ENCODE peak calls at places on chromosomes 4 and X, in eight cellular contexts. P, L, G, D, E, R, U and C are unnamed samples.
A peak's percentile ranks its signal among the peaks of the same experiment; 100 is the strongest.

GRCh38 chrX:150258463-150259430 is 104.4 kb upstream of the MAMLD1 start:
- DNase-seq in L (no peak), E (no peak), G (no peak), P (no peak), U (no peak), D (no peak), R (no peak), C (no peak)

GRCh38 chr4:184282251-184282713 is 64.6 kb upstream of the ENPP6 start:
- DNase-seq in D (no peak), R (peak; percentile 21), U (no peak), G (peak; percentile 77), P (peak; percentile 71), L (no peak), E (no peak), C (no peak)

GRCh38 chr4:37609621-37610020 is 76.6 kb downstream of the RELL1 start:
- DNase-seq in G (no peak), U (no peak), E (no peak), L (no peak), R (no peak), D (no peak), P (no peak), C (no peak)

GRCh38 chr4:52658671-52659015 is 458 bp downstream of the USP46 start:
- DNase-seq in P (no peak), L (no peak), D (no peak), E (no peak), G (no peak), R (no peak), U (no peak), C (no peak)

GRCh38 chrX:103607385-103608304 is at the start of gene TCEAL3:
- DNase-seq in U (no peak), P (no peak), L (peak; percentile 41), G (peak; percentile 48), E (peak; percentile 80), D (no peak), R (peak; percentile 67), C (no peak)

GRCh38 chr4:86055898-86056297 is 304.0 kb downstream of the MAPK10 start:
- DNase-seq in L (no peak), R (no peak), P (no peak), E (no peak), U (no peak), D (no peak), G (no peak), C (no peak)

GRCh38 chr4:141009931-141010330 is 123.3 kb downstream of the RNF150 start:
- DNase-seq in U (no peak), D (no peak), L (no peak), E (no peak), G (no peak), P (no peak), R (no peak), C (no peak)

GRCh38 chr4:180081072-180081471 is 2162.1 kb upstream of the TENM3 start:
- DNase-seq in R (no peak), G (no peak), L (no peak), U (no peak), D (no peak), P (peak; percentile 78), E (no peak), C (no peak)

GRCh38 chr4:145681956-145682355 is 2.0 kb downstream of the C4orf51 start:
- DNase-seq in R (no peak), E (no peak), P (no peak), U (no peak), G (no peak), D (peak; percentile 2), L (no peak), C (no peak)

GRCh38 chrX:39953879-39954278 is 143.9 kb downstream of the BCOR start:
- DNase-seq in D (peak; percentile 8), E (peak; percentile 81), R (no peak), G (no peak), P (peak; percentile 87), L (peak; percentile 47), U (no peak), C (no peak)

GRCh38 chrX:152638443-152638904 is 779 bp downstream of the GABRQ start:
- DNase-seq in D (no peak), G (no peak), R (no peak), P (no peak), U (no peak), L (no peak), E (no peak), C (no peak)

GRCh38 chrX:13373027-13373806 is 53.4 kb upstream of the ATXN3L start:
- DNase-seq in G (no peak), E (no peak), U (no peak), R (no peak), L (no peak), P (no peak), D (no peak), C (no peak)

GRCh38 chr4:140234697-140235060 is 80.7 kb upstream of the MAML3 start:
- DNase-seq in P (no peak), D (no peak), G (no peak), L (no peak), U (no peak), R (no peak), E (no peak), C (no peak)

GRCh38 chr4:779555-779954 is 46.4 kb downstream of the CPLX1 start:
- DNase-seq in E (no peak), G (no peak), R (no peak), L (no peak), U (no peak), D (no peak), P (no peak), C (no peak)
- H3K4me3 ChIP-seq in E (no peak overlapping the region), G (no peak overlapping the region), R (peak overlapping the region; percentile 86), L (no peak overlapping the region), U (no peak overlapping the region), D (no peak overlapping the region), P (no peak overlapping the region), C (no peak overlapping the region)

DNA sequence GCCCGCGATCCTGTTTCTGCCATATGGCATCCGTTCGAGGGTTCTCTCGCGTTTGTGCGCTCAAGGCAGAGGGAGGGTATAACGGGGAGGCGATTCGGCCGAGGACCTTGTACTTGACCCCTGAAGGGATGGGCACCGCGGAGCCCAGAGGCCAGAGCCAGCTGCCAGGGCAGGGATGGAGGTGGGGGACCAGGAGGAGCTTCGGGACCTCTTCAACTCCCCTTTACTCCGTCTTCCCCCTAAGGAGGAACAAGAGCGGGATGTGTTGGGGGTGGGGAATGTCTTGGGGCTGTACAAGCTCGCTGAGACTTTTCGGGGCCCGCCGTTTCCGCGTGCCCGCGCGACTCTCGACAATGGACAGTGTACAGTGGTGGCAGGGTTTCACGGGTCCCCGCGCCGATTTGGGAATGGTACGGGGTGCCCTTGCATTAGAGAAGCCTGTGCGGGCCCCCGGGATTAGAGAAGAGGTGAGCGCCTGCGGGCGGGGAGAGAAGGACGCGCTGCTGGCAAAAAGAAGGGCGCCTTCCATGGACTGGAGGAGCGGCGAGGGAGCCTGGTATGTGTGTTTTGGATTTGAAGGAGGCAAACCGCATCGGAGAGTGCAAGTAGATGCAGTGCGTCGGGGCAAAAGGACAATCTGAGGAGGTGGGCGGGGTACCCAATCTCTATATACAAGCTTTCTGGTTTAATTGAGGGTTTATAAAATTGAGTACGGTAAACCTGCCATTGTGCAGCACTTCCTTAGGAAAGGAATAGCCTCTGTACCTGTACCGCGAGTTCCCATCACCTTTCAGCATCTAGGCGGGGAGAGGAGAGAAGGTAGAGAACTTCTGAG is 841 bp downstream of the UGT8 start:
- DNase-seq in E (no peak), R (peak; percentile 54), P (peak; percentile 65), D (no peak), L (no peak), U (no peak), G (peak; percentile 40), C (no peak)
- H3K4me3 ChIP-seq in E (peak overlapping the region; percentile 50), R (peak overlapping the region; percentile 81), P (peak overlapping the region; percentile 39), D (no peak overlapping the region), L (peak overlapping the region; percentile 49), U (peak overlapping the region; percentile 21), G (peak overlapping the region; percentile 76), C (peak overlapping the region; percentile 51)

GRCh38 chrX:143634701-143635442 is 1.0 kb downstream of the SLITRK4 start:
- DNase-seq in G (no peak), L (no peak), R (peak; percentile 58), P (no peak), E (no peak), D (no peak), U (no peak), C (no peak)

GRCh38 chrX:143634373-143634685 is 1.6 kb downstream of the SLITRK4 start:
- DNase-seq in U (no peak), G (no peak), P (no peak), L (no peak), E (no peak), D (no peak), R (no peak), C (no peak)

GRCh38 chrX:143633530-143634372 is 2.1 kb downstream of the SLITRK4 start:
- DNase-seq in L (no peak), G (no peak), E (no peak), R (peak; percentile 46), D (no peak), U (no peak), P (no peak), C (no peak)

GRCh38 chrX:143635915-143636314 is at the start of gene SLITRK4:
- DNase-seq in P (peak; percentile 3), D (no peak), E (no peak), R (peak; percentile 77), U (no peak), L (no peak), G (no peak), C (no peak)

GRCh38 chrX:143632625-143633387 is 3.1 kb downstream of the SLITRK4 start:
- DNase-seq in U (no peak), G (no peak), D (no peak), P (no peak), R (peak; percentile 2), L (no peak), E (no peak), C (no peak)
- H3K4me3 ChIP-seq in U (no peak overlapping the region), G (no peak overlapping the region), D (no peak overlapping the region), P (no peak overlapping the region), R (peak overlapping the region; percentile 60), L (peak overlapping the region; percentile 53), E (peak overlapping the region; percentile 54), C (no peak overlapping the region)

GRCh38 chrX:108435261-108435660 is 3.0 kb downstream of the COL4A6 start:
- DNase-seq in E (no peak), R (no peak), L (no peak), D (no peak), G (no peak), P (no peak), U (no peak), C (no peak)
- H3K4me3 ChIP-seq in E (no peak overlapping the region), R (peak overlapping the region; percentile 30), L (no peak overlapping the region), D (no peak overlapping the region), G (no peak overlapping the region), P (no peak overlapping the region), U (no peak overlapping the region), C (no peak overlapping the region)

GRCh38 chr4:123107444-123108252 is 185.3 kb upstream of the NUDT6 start:
- DNase-seq in U (no peak), E (no peak), L (no peak), R (no peak), D (no peak), G (no peak), P (no peak), C (no peak)
- H3K4me3 ChIP-seq in U (no peak overlapping the region), E (no peak overlapping the region), L (no peak overlapping the region), R (no peak overlapping the region), D (no peak overlapping the region), G (no peak overlapping the region), P (no peak overlapping the region), C (no peak overlapping the region)

GRCh38 chrX:9091253-9091652 is 57.3 kb upstream of the FAM9B start:
- DNase-seq in R (no peak), E (no peak), L (no peak), D (no peak), U (no peak), G (no peak), P (no peak), C (no peak)

DNA sequence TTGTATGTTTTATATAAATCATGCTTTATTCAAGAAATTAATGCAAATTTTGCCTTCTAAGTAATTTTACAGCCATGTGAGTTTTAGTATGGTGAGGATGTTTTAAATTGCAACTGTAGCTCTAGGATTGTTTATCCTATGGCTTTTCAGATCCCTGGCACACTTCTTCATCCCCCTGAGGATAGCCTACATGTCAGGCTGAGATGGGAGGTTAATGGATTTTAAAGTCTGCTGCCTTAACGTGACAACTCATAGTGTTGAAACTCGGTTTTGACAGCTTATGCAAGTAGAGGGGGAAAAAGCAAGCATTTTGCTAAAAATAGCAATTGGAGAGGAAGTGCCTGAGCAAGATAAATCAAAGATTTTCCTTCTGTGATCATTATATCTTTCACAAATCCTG is 55.7 kb upstream of the FAM9B start:
- DNase-seq in P (no peak), U (no peak), G (no peak), L (no peak), R (no peak), E (no peak), D (no peak), C (no peak)
- H3K4me3 ChIP-seq in P (no peak overlapping the region), U (no peak overlapping the region), G (no peak overlapping the region), L (no peak overlapping the region), R (no peak overlapping the region), E (no peak overlapping the region), D (no peak overlapping the region), C (no peak overlapping the region)